ENCODE peak calls at places on chromosomes 12 and 14, in six cellular contexts. Y, N, P, R, E and G are unnamed samples.
A peak's percentile ranks its signal among the peaks of the same experiment; 100 is the strongest.

GRCh38 chr12:85468356-85469157 is 188.5 kb downstream of the ALX1 start:
- DNase-seq in Y (peak; percentile 88), N (peak; percentile 82), P (peak; percentile 56), R (peak; percentile 54), E (peak; percentile 70), G (peak; percentile 75)

GRCh38 chr12:102167821-102168605 is 29.6 kb downstream of the PMCH start:
- DNase-seq in Y (peak; percentile 56), N (peak; percentile 25), P (no peak), R (no peak), E (peak; percentile 19), G (peak; percentile 31)

GRCh38 chr14:102370305-102370809 is 7.6 kb downstream of the TECPR2 start:
- DNase-seq in Y (no peak), N (peak; percentile 18), P (no peak), R (no peak), E (peak; percentile 91), G (no peak)

GRCh38 chr12:68733661-68734071 is 12.3 kb upstream of the SLC35E3 start:
- DNase-seq in Y (peak; percentile 65), N (peak; percentile 32), P (no peak), R (no peak), E (no peak), G (peak; percentile 26)

GRCh38 chr14:106877527-106877926 is 1351.1 kb downstream of the TMEM121 start:
- DNase-seq in Y (no peak), N (no peak), P (no peak), R (no peak), E (no peak), G (no peak)

GRCh38 chr12:27193854-27194544 is 50.1 kb upstream of the STK38L start:
- DNase-seq in Y (peak; percentile 68), N (peak; percentile 92), P (peak; percentile 90), R (no peak), E (no peak), G (peak; percentile 70)

GRCh38 chr12:70267550-70267949 is 24.3 kb downstream of the CNOT2 start:
- DNase-seq in Y (peak; percentile 32), N (peak; percentile 58), P (no peak), R (no peak), E (no peak), G (no peak)

GRCh38 chr14:104830781-104831180 is 29.9 kb downstream of the ZBTB42 start:
- DNase-seq in Y (no peak), N (no peak), P (peak; percentile 23), R (no peak), E (no peak), G (no peak)

GRCh38 chr14:65069874-65070709 is 32.2 kb downstream of the MAX start:
- DNase-seq in Y (no peak), N (no peak), P (no peak), R (no peak), E (no peak), G (no peak)

GRCh38 chr12:71954040-71954649 is 15.5 kb downstream of the TPH2 start:
- DNase-seq in Y (no peak), N (no peak), P (no peak), R (no peak), E (no peak), G (no peak)

GRCh38 chr12:106418970-106419369 is 61.4 kb downstream of the POLR3B start:
- DNase-seq in Y (no peak), N (no peak), P (no peak), R (no peak), E (no peak), G (no peak)

GRCh38 chr12:71710276-71711125 is 24.6 kb downstream of the TMEM19 start:
- DNase-seq in Y (peak; percentile 70), N (peak; percentile 76), P (no peak), R (no peak), E (no peak), G (peak; percentile 75)

GRCh38 chr12:48988030-48988649 is 10.0 kb downstream of the WNT1 start:
- DNase-seq in Y (peak; percentile 81), N (peak; percentile 59), P (no peak), R (peak; percentile 90), E (peak; percentile 51), G (peak; percentile 80)

GRCh38 chr14:55103005-55103640 is 25.9 kb upstream of the LGALS3 start:
- DNase-seq in Y (peak; percentile 95), N (peak; percentile 94), P (peak; percentile 88), R (peak; percentile 36), E (no peak), G (peak; percentile 85)

GRCh38 chr12:27969901-27970390 is 2.6 kb downstream of the PTHLH start:
- DNase-seq in Y (peak; percentile 72), N (peak; percentile 61), P (peak; percentile 76), R (peak; percentile 78), E (no peak), G (peak; percentile 59)

GRCh38 chr12:119512772-119513497 is 80.6 kb upstream of the TMEM233 start:
- DNase-seq in Y (peak; percentile 25), N (peak; percentile 19), P (no peak), R (peak; percentile 70), E (no peak), G (no peak)

GRCh38 chr12:124979568-124979967 is 9.4 kb downstream of the DHX37 start:
- DNase-seq in Y (no peak), N (no peak), P (no peak), R (no peak), E (no peak), G (no peak)

GRCh38 chr12:112705037-112705632 is 86.4 kb upstream of the RPH3A start:
- DNase-seq in Y (no peak), N (no peak), P (no peak), R (no peak), E (no peak), G (no peak)

GRCh38 chr12:13959131-13959734 is 22.2 kb downstream of the GRIN2B start:
- DNase-seq in Y (no peak), N (no peak), P (no peak), R (no peak), E (no peak), G (no peak)

GRCh38 chr12:120971299-120972180 is 6.8 kb upstream of the HNF1A start:
- DNase-seq in Y (peak; percentile 82), N (peak; percentile 79), P (no peak), R (no peak), E (peak; percentile 86), G (peak; percentile 84)

GRCh38 chr14:33782923-33783322 is 168.0 kb downstream of the EGLN3 start:
- DNase-seq in Y (no peak), N (no peak), P (no peak), R (peak; percentile 20), E (no peak), G (no peak)

GRCh38 chr14:59570122-59570521 is 6.5 kb downstream of the CCDC175 start:
- DNase-seq in Y (no peak), N (peak; percentile 11), P (no peak), R (no peak), E (peak; percentile 7), G (no peak)

GRCh38 chr12:81492131-81492720 is 266.9 kb downstream of the PPFIA2 start:
- DNase-seq in Y (no peak), N (no peak), P (no peak), R (no peak), E (no peak), G (no peak)

GRCh38 chr14:95291859-95292542 is 27.7 kb downstream of the CLMN start:
- DNase-seq in Y (peak; percentile 11), N (peak; percentile 69), P (peak; percentile 90), R (no peak), E (no peak), G (no peak)

GRCh38 chr12:112939761-112940357 is 1.6 kb downstream of the OAS3 start:
- DNase-seq in Y (no peak), N (no peak), P (no peak), R (no peak), E (no peak), G (no peak)

GRCh38 chr14:80095623-80096022 is 115.7 kb downstream of the DIO2 start:
- DNase-seq in Y (peak; percentile 87), N (peak; percentile 24), P (no peak), R (no peak), E (no peak), G (peak; percentile 44)

GRCh38 chr12:28578361-28578760 is 388.1 kb downstream of the CCDC91 start:
- DNase-seq in Y (peak; percentile 55), N (no peak), P (no peak), R (no peak), E (no peak), G (peak; percentile 19)

GRCh38 chr12:1309610-1310009 is 284.8 kb downstream of the FBXL14 start:
- DNase-seq in Y (no peak), N (no peak), P (no peak), R (no peak), E (no peak), G (no peak)

GRCh38 chr14:74980746-74981661 is 21.7 kb upstream of the EIF2B2 start:
- DNase-seq in Y (peak; percentile 17), N (peak; percentile 45), P (peak; percentile 97), R (peak; percentile 73), E (no peak), G (no peak)

GRCh38 chr12:90939382-90939781 is 15.6 kb downstream of the CCER1 start:
- DNase-seq in Y (no peak), N (peak; percentile 48), P (no peak), R (no peak), E (no peak), G (no peak)

GRCh38 chr12:45191239-45191638 is 24.7 kb upstream of the ANO6 start:
- DNase-seq in Y (peak; percentile 22), N (peak; percentile 52), P (no peak), R (no peak), E (no peak), G (peak; percentile 16)

GRCh38 chr12:57621497-57622292 is 10.5 kb downstream of the ARHGEF25 start:
- DNase-seq in Y (peak; percentile 81), N (no peak), P (peak; percentile 74), R (peak; percentile 90), E (peak; percentile 22), G (peak; percentile 87)

GRCh38 chr14:30389134-30389900 is 169.6 kb upstream of the G2E3 start:
- DNase-seq in Y (peak; percentile 19), N (no peak), P (no peak), R (no peak), E (no peak), G (no peak)

GRCh38 chr12:7750350-7750749 is 3.2 kb upstream of the CLEC4C start:
- DNase-seq in Y (no peak), N (no peak), P (no peak), R (no peak), E (no peak), G (no peak)

GRCh38 chr12:43282106-43282505 is 269.9 kb downstream of the ADAMTS20 start:
- DNase-seq in Y (peak; percentile 79), N (peak; percentile 77), P (no peak), R (no peak), E (peak; percentile 4), G (peak; percentile 22)

GRCh38 chr12:32482226-32482625 is 82.9 kb downstream of the FGD4 start:
- DNase-seq in Y (no peak), N (peak; percentile 69), P (no peak), R (no peak), E (peak; percentile 95), G (no peak)

GRCh38 chr12:99154264-99154982 is 493.1 kb upstream of the GARIN6 start:
- DNase-seq in Y (no peak), N (peak; percentile 39), P (no peak), R (peak; percentile 8), E (no peak), G (no peak)

GRCh38 chr14:101972126-101972785 is 7.9 kb downstream of the DYNC1H1 start:
- DNase-seq in Y (peak; percentile 99), N (peak; percentile 99), P (peak; percentile 91), R (no peak), E (peak; percentile 24), G (peak; percentile 91)

GRCh38 chr12:78330131-78330530 is 499.4 kb downstream of the NAV3 start:
- DNase-seq in Y (no peak), N (no peak), P (no peak), R (no peak), E (no peak), G (no peak)